ENCODE peak calls at places on chromosomes 4 and X, in six cellular contexts. S, E, T, K, P and M are unnamed samples.

GRCh38 chr4:59936566-59936965 is 1263.6 kb upstream of the ADGRL3 start:
- DNase-seq in S (no peak), E (no peak), T (no peak), K (no peak), P (no peak), M (no peak)

GRCh38 chr4:102868153-102868781 is 525 bp upstream of the CISD2 start:
- DNase-seq in S (peak; percentile 23), E (peak; percentile 22), T (no peak), K (no peak), P (no peak), M (peak; percentile 18)

GRCh38 chr4:120228086-120228485 is 161.4 kb upstream of the MAD2L1 start:
- DNase-seq in S (no peak), E (no peak), T (no peak), K (no peak), P (no peak), M (no peak)

GRCh38 chr4:108037884-108038283 is 48.2 kb downstream of the HADH start:
- DNase-seq in S (no peak), E (no peak), T (no peak), K (no peak), P (no peak), M (no peak)

GRCh38 chrX:131747173-131747572 is 203.3 kb downstream of the OR13H1 start:
- DNase-seq in S (no peak), E (peak; percentile 85), T (no peak), K (no peak), P (no peak), M (peak; percentile 89)

GRCh38 chrX:151175283-151176062 is 911 bp upstream of the GPR50 start:
- DNase-seq in S (no peak), E (no peak), T (no peak), K (peak; percentile 45), P (no peak), M (no peak)

GRCh38 chr4:37434469-37434868 is 189.9 kb downstream of the NWD2 start:
- DNase-seq in S (no peak), E (no peak), T (no peak), K (peak; percentile 21), P (no peak), M (no peak)

GRCh38 chrX:11481035-11481434 is 184.7 kb downstream of the ARHGAP6 start:
- DNase-seq in S (no peak), E (no peak), T (no peak), K (no peak), P (no peak), M (no peak)

GRCh38 chr4:167028976-167029375 is 205.3 kb downstream of the SPOCK3 start:
- DNase-seq in S (no peak), E (no peak), T (no peak), K (no peak), P (no peak), M (no peak)

GRCh38 chr4:182555997-182556418 is 312.8 kb downstream of the TENM3 start:
- DNase-seq in S (no peak), E (no peak), T (no peak), K (peak; percentile 75), P (no peak), M (no peak)

GRCh38 chrX:24424948-24425347 is 40.1 kb upstream of the PDK3 start:
- DNase-seq in S (peak; percentile 28), E (peak; percentile 35), T (peak; percentile 36), K (no peak), P (no peak), M (no peak)

GRCh38 chr4:4852591-4853362 is 6.7 kb upstream of the MSX1 start:
- DNase-seq in S (no peak), E (peak; percentile 32), T (no peak), K (peak; percentile 81), P (peak; percentile 78), M (no peak)

GRCh38 chrX:48508400-48509244 is at the start of gene PORCN:
- DNase-seq in S (peak; percentile 87), E (peak; percentile 81), T (peak; percentile 60), K (peak; percentile 84), P (peak; percentile 95), M (peak; percentile 84)

GRCh38 chr4:182307746-182308145 is 64.5 kb downstream of the TENM3 start:
- DNase-seq in S (no peak), E (peak; percentile 66), T (peak; percentile 24), K (no peak), P (no peak), M (no peak)

GRCh38 chr4:7466904-7467303 is 32.2 kb upstream of the PSAPL1 start:
- DNase-seq in S (no peak), E (no peak), T (no peak), K (no peak), P (no peak), M (no peak)

GRCh38 chr4:161382655-161383054 is 781.1 kb downstream of the FSTL5 start:
- DNase-seq in S (no peak), E (no peak), T (no peak), K (no peak), P (no peak), M (no peak)

GRCh38 chrX:39814391-39814790 is 283.4 kb downstream of the BCOR start:
- DNase-seq in S (no peak), E (peak; percentile 40), T (no peak), K (no peak), P (no peak), M (peak; percentile 52)

GRCh38 chr4:111398906-111399330 is 746.3 kb upstream of the FAM241A start:
- DNase-seq in S (no peak), E (no peak), T (no peak), K (no peak), P (no peak), M (no peak)

GRCh38 chr4:121824950-121825349 is 1.3 kb upstream of the CCNA2 start:
- DNase-seq in S (no peak), E (no peak), T (no peak), K (no peak), P (no peak), M (no peak)

GRCh38 chrX:125953769-125954168 is 212.3 kb downstream of the DCAF12L2 start:
- DNase-seq in S (no peak), E (no peak), T (no peak), K (no peak), P (no peak), M (no peak)

GRCh38 chrX:56233682-56234081 is 1.5 kb downstream of the KLF8 start:
- DNase-seq in S (peak; percentile 41), E (peak; percentile 69), T (peak; percentile 24), K (peak; percentile 64), P (peak; percentile 78), M (no peak)

GRCh38 chrX:65997978-65998717 is 41.7 kb downstream of the VSIG4 start:
- DNase-seq in S (no peak), E (no peak), T (no peak), K (no peak), P (no peak), M (no peak)

GRCh38 chrX:66000628-66001275 is 39.1 kb downstream of the VSIG4 start:
- DNase-seq in S (no peak), E (no peak), T (no peak), K (no peak), P (no peak), M (no peak)

GRCh38 chrX:66000178-66000577 is 39.7 kb downstream of the VSIG4 start:
- DNase-seq in S (no peak), E (no peak), T (no peak), K (no peak), P (no peak), M (no peak)

GRCh38 chrX:65999563-66000148 is 40.2 kb downstream of the VSIG4 start:
- DNase-seq in S (no peak), E (no peak), T (no peak), K (no peak), P (no peak), M (no peak)

GRCh38 chrX:65999029-65999562 is 40.8 kb downstream of the VSIG4 start:
- DNase-seq in S (no peak), E (no peak), T (no peak), K (no peak), P (no peak), M (no peak)
- H3K9me3 ChIP-seq in S (no peaks in the 10 kb centered on the region), E (no peaks in the 10 kb centered on the region), T (no peaks in the 10 kb centered on the region), K (no peaks in the 10 kb centered on the region), P (no peaks in the 10 kb centered on the region), M (no peaks in the 10 kb centered on the region)

GRCh38 chr4:3824521-3825270 is 58.5 kb downstream of the ADRA2C start:
- DNase-seq in S (no peak), E (no peak), T (no peak), K (no peak), P (peak; percentile 47), M (no peak)

GRCh38 chr4:3828546-3828945 is 62.4 kb downstream of the ADRA2C start:
- DNase-seq in S (no peak), E (no peak), T (no peak), K (no peak), P (peak; percentile 45), M (no peak)

GRCh38 chr4:3827616-3828492 is 61.7 kb downstream of the ADRA2C start:
- DNase-seq in S (peak; percentile 88), E (peak; percentile 94), T (no peak), K (no peak), P (peak; percentile 88), M (no peak)

GRCh38 chr4:3825530-3825929 is 59.3 kb downstream of the ADRA2C start:
- DNase-seq in S (no peak), E (no peak), T (no peak), K (no peak), P (peak; percentile 75), M (no peak)

GRCh38 chr4:3826247-3827172 is 60.3 kb downstream of the ADRA2C start:
- DNase-seq in S (no peak), E (peak; percentile 26), T (no peak), K (no peak), P (peak; percentile 39), M (no peak)
- TF ChIP-seq CTCF in S (no peak), E (no peak), T (no peak), K (no peak), P (no peak), M (no peak)

GRCh38 chr4:180057891-180058643 is 2185.1 kb upstream of the TENM3 start:
- DNase-seq in S (peak; percentile 9), E (peak; percentile 68), T (no peak), K (peak; percentile 61), P (peak; percentile 82), M (peak; percentile 48)

GRCh38 chr4:180060159-180060889 is 2182.9 kb upstream of the TENM3 start:
- DNase-seq in S (no peak), E (no peak), T (no peak), K (peak; percentile 39), P (no peak), M (no peak)

GRCh38 chr4:180059216-180059881 is 2183.9 kb upstream of the TENM3 start:
- DNase-seq in S (no peak), E (peak; percentile 26), T (no peak), K (peak; percentile 74), P (peak; percentile 74), M (peak; percentile 24)

GRCh38 chr4:180057198-180057821 is 2185.9 kb upstream of the TENM3 start:
- DNase-seq in S (no peak), E (peak; percentile 9), T (no peak), K (peak; percentile 39), P (no peak), M (peak; percentile 42)

GRCh38 chr4:180058731-180059215 is 2184.4 kb upstream of the TENM3 start:
- DNase-seq in S (peak; percentile 11), E (peak; percentile 74), T (no peak), K (peak; percentile 76), P (no peak), M (peak; percentile 69)
- H3K4me3 ChIP-seq in S (peak overlapping the region; percentile 57), E (peak overlapping the region; percentile 30), T (peak overlapping the region; percentile 45), K (peak overlapping the region; percentile 97), P (peak overlapping the region; percentile 26), M (peak overlapping the region; percentile 62)

DNA sequence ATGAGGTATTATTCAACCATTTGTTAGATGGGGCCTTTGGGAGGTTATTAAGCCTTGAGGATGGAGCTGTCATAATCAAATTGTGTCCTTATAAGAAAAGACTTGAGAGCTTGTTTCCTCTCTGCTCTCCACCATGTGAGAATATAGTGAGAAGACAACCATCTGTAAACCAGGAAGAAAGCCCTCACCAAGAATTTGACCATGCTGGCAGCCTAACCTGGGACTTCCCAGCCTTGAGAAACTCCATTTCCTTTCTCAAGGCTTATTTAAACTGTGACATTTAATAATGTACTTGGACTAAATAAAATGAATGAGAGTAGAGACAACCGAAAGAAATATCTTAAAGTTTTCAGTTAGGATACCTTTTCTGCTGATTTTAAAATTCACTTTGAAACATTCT is 83.7 kb upstream of the GC start:
- DNase-seq in S (no peak), E (no peak), T (no peak), K (no peak), P (no peak), M (no peak)
- H3K9me3 ChIP-seq in S (no peaks in the 10 kb centered on the region), E (no peaks in the 10 kb centered on the region), T (no peaks in the 10 kb centered on the region), K (peaks cover 5% of the 10 kb centered on the region), P (no peaks in the 10 kb centered on the region), M (peaks cover 3% of the 10 kb centered on the region)